ENCODE peak calls at places on chromosomes 16 and 17, in seven cellular contexts. One of them, this sample, is unnamed.

GRCh38 chr16:67022531-67023214 is 6.3 kb upstream of the CBFB start:
- DNase-seq in cardiac muscle cell: no peak
- DNase-seq in endodermal cell: no peak
- DNase-seq in IMR-90: no peak
- DNase-seq in AG04450: no peak
- DNase-seq in dorsolateral prefrontal cortex: no peak
- DNase-seq in aorta: no peak
- DNase-seq in this sample: no peak

GRCh38 chr17:57424777-57425188 is 168.5 kb downstream of the MSI2 start:
- DNase-seq in cardiac muscle cell: peak
- DNase-seq in endodermal cell: peak
- DNase-seq in IMR-90: peak
- DNase-seq in AG04450: no peak
- DNase-seq in dorsolateral prefrontal cortex: no peak
- DNase-seq in aorta: no peak
- DNase-seq in this sample: no peak

GRCh38 chr16:67246081-67246944 is 968 bp downstream of the FHOD1 start:
- DNase-seq in cardiac muscle cell: peak
- DNase-seq in endodermal cell: peak
- DNase-seq in IMR-90: peak
- DNase-seq in AG04450: peak
- DNase-seq in dorsolateral prefrontal cortex: peak
- DNase-seq in aorta: peak
- DNase-seq in this sample: peak

GRCh38 chr16:86243571-86244154 is 266.7 kb upstream of the FOXF1 start:
- DNase-seq in cardiac muscle cell: no peak
- DNase-seq in endodermal cell: no peak
- DNase-seq in IMR-90: no peak
- DNase-seq in AG04450: no peak
- DNase-seq in dorsolateral prefrontal cortex: no peak
- DNase-seq in aorta: no peak
- DNase-seq in this sample: no peak

GRCh38 chr17:48555616-48556533 is 11.0 kb upstream of the HOXB2 start:
- DNase-seq in cardiac muscle cell: peak
- DNase-seq in endodermal cell: peak
- DNase-seq in IMR-90: peak
- DNase-seq in AG04450: no peak
- DNase-seq in dorsolateral prefrontal cortex: no peak
- DNase-seq in aorta: no peak
- DNase-seq in this sample: no peak

GRCh38 chr16:70699696-70700095 is 13.8 kb upstream of the MTSS2 start:
- DNase-seq in cardiac muscle cell: no peak
- DNase-seq in endodermal cell: no peak
- DNase-seq in IMR-90: no peak
- DNase-seq in AG04450: no peak
- DNase-seq in dorsolateral prefrontal cortex: no peak
- DNase-seq in aorta: no peak
- DNase-seq in this sample: no peak

GRCh38 chr16:72072514-72073342 is 9.7 kb downstream of the HPR start:
- DNase-seq in cardiac muscle cell: peak
- DNase-seq in endodermal cell: peak
- DNase-seq in IMR-90: no peak
- DNase-seq in AG04450: no peak
- DNase-seq in dorsolateral prefrontal cortex: no peak
- DNase-seq in aorta: no peak
- DNase-seq in this sample: peak

GRCh38 chr17:28871056-28871579 is 16.3 kb downstream of the ERAL1 start:
- DNase-seq in cardiac muscle cell: no peak
- DNase-seq in endodermal cell: no peak
- DNase-seq in IMR-90: no peak
- DNase-seq in AG04450: no peak
- DNase-seq in dorsolateral prefrontal cortex: no peak
- DNase-seq in aorta: no peak
- DNase-seq in this sample: no peak

GRCh38 chr16:83701494-83701893 is 106.3 kb upstream of the HSBP1 start:
- DNase-seq in cardiac muscle cell: peak
- DNase-seq in endodermal cell: peak
- DNase-seq in IMR-90: peak
- DNase-seq in AG04450: peak
- DNase-seq in dorsolateral prefrontal cortex: no peak
- DNase-seq in aorta: no peak
- DNase-seq in this sample: peak

GRCh38 chr17:8593830-8594229 is 36.7 kb downstream of the MYH10 start:
- DNase-seq in cardiac muscle cell: no peak
- DNase-seq in endodermal cell: no peak
- DNase-seq in IMR-90: no peak
- DNase-seq in AG04450: no peak
- DNase-seq in dorsolateral prefrontal cortex: no peak
- DNase-seq in aorta: no peak
- DNase-seq in this sample: no peak

GRCh38 chr16:65446441-65446840 is 324.6 kb upstream of the CDH11 start:
- DNase-seq in cardiac muscle cell: no peak
- DNase-seq in endodermal cell: no peak
- DNase-seq in IMR-90: no peak
- DNase-seq in AG04450: no peak
- DNase-seq in dorsolateral prefrontal cortex: no peak
- DNase-seq in aorta: no peak
- DNase-seq in this sample: no peak

GRCh38 chr16:65445313-65446260 is 323.7 kb upstream of the CDH11 start:
- DNase-seq in cardiac muscle cell: peak
- DNase-seq in endodermal cell: no peak
- DNase-seq in IMR-90: no peak
- DNase-seq in AG04450: no peak
- DNase-seq in dorsolateral prefrontal cortex: no peak
- DNase-seq in aorta: no peak
- DNase-seq in this sample: no peak

GRCh38 chr16:65453646-65454045 is 331.8 kb upstream of the CDH11 start:
- DNase-seq in cardiac muscle cell: no peak
- DNase-seq in endodermal cell: no peak
- DNase-seq in IMR-90: no peak
- DNase-seq in AG04450: no peak
- DNase-seq in dorsolateral prefrontal cortex: no peak
- DNase-seq in aorta: no peak
- DNase-seq in this sample: no peak

GRCh38 chr16:65449526-65449925 is 327.7 kb upstream of the CDH11 start:
- DNase-seq in cardiac muscle cell: no peak
- DNase-seq in endodermal cell: no peak
- DNase-seq in IMR-90: no peak
- DNase-seq in AG04450: no peak
- DNase-seq in dorsolateral prefrontal cortex: no peak
- DNase-seq in aorta: no peak
- DNase-seq in this sample: no peak
- H3K4me3 ChIP-seq in cardiac muscle cell: no peak
- H3K4me3 ChIP-seq in endodermal cell: no peak
- H3K4me3 ChIP-seq in IMR-90: no peak
- H3K4me3 ChIP-seq in AG04450: no peak
- H3K4me3 ChIP-seq in dorsolateral prefrontal cortex: no peak
- H3K4me3 ChIP-seq in aorta: no peak
- H3K4me3 ChIP-seq in this sample: no peak

GRCh38 chr17:73471924-73472323 is 160.1 kb upstream of the CDC42EP4 start:
- DNase-seq in cardiac muscle cell: no peak
- DNase-seq in endodermal cell: no peak
- DNase-seq in IMR-90: no peak
- DNase-seq in AG04450: no peak
- DNase-seq in dorsolateral prefrontal cortex: no peak
- DNase-seq in aorta: no peak
- DNase-seq in this sample: no peak

GRCh38 chr17:73478768-73479424 is 165.3 kb downstream of the SDK2 start:
- DNase-seq in cardiac muscle cell: no peak
- DNase-seq in endodermal cell: peak
- DNase-seq in IMR-90: no peak
- DNase-seq in AG04450: no peak
- DNase-seq in dorsolateral prefrontal cortex: no peak
- DNase-seq in aorta: no peak
- DNase-seq in this sample: no peak

GRCh38 chr17:73470369-73470768 is 158.6 kb upstream of the CDC42EP4 start:
- DNase-seq in cardiac muscle cell: no peak
- DNase-seq in endodermal cell: no peak
- DNase-seq in IMR-90: no peak
- DNase-seq in AG04450: no peak
- DNase-seq in dorsolateral prefrontal cortex: no peak
- DNase-seq in aorta: no peak
- DNase-seq in this sample: no peak

GRCh38 chr17:73476890-73477350 is 165.1 kb upstream of the CDC42EP4 start:
- DNase-seq in cardiac muscle cell: no peak
- DNase-seq in endodermal cell: peak
- DNase-seq in IMR-90: no peak
- DNase-seq in AG04450: no peak
- DNase-seq in dorsolateral prefrontal cortex: no peak
- DNase-seq in aorta: no peak
- DNase-seq in this sample: no peak

GRCh38 chr17:73474370-73474988 is 162.7 kb upstream of the CDC42EP4 start:
- DNase-seq in cardiac muscle cell: peak
- DNase-seq in endodermal cell: no peak
- DNase-seq in IMR-90: peak
- DNase-seq in AG04450: no peak
- DNase-seq in dorsolateral prefrontal cortex: no peak
- DNase-seq in aorta: peak
- DNase-seq in this sample: peak
- H3K4me3 ChIP-seq in cardiac muscle cell: no peak
- H3K4me3 ChIP-seq in endodermal cell: no peak
- H3K4me3 ChIP-seq in IMR-90: no peak
- H3K4me3 ChIP-seq in AG04450: no peak
- H3K4me3 ChIP-seq in dorsolateral prefrontal cortex: no peak
- H3K4me3 ChIP-seq in aorta: no peak
- H3K4me3 ChIP-seq in this sample: no peak

DNA sequence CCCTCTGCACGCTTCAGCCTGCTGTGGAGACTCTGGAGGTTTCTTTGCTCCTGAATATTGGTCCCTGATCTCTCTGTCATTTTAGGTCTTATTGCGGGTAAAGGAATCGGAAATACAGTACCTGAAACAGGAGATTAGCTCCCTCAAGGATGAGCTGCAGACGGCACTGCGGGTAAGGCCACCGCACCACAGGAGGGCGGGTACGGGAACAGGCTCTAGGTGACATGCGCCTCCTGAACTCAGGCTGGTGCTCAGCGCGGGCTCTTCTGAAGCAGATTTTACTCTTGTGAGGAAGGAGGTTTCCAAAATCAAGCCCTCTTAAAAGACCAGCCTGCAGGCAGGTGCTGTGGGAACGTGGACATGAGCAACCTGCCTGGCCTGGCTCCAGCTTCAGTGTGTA is 29.8 kb downstream of the PLD6 start:
- DNase-seq in cardiac muscle cell: no peak
- DNase-seq in endodermal cell: no peak
- DNase-seq in IMR-90: no peak
- DNase-seq in AG04450: no peak
- DNase-seq in dorsolateral prefrontal cortex: no peak
- DNase-seq in aorta: no peak
- DNase-seq in this sample: no peak
- H3K4me3 ChIP-seq in cardiac muscle cell: no peak
- H3K4me3 ChIP-seq in endodermal cell: no peak
- H3K4me3 ChIP-seq in IMR-90: no peak
- H3K4me3 ChIP-seq in AG04450: no peak
- H3K4me3 ChIP-seq in dorsolateral prefrontal cortex: no peak
- H3K4me3 ChIP-seq in aorta: no peak
- H3K4me3 ChIP-seq in this sample: no peak

GRCh38 chr17:38797091-38797490 is 2.3 kb downstream of the PIP4K2B start:
- DNase-seq in cardiac muscle cell: peak
- DNase-seq in endodermal cell: no peak
- DNase-seq in IMR-90: peak
- DNase-seq in AG04450: no peak
- DNase-seq in dorsolateral prefrontal cortex: no peak
- DNase-seq in aorta: no peak
- DNase-seq in this sample: peak
- H3K4me3 ChIP-seq in cardiac muscle cell: no peak
- H3K4me3 ChIP-seq in endodermal cell: peak
- H3K4me3 ChIP-seq in IMR-90: no peak
- H3K4me3 ChIP-seq in AG04450: peak
- H3K4me3 ChIP-seq in dorsolateral prefrontal cortex: peak
- H3K4me3 ChIP-seq in aorta: no peak
- H3K4me3 ChIP-seq in this sample: peak

GRCh38 chr16:52547834-52548215 is 882 bp upstream of the TOX3 start:
- DNase-seq in cardiac muscle cell: no peak
- DNase-seq in endodermal cell: no peak
- DNase-seq in IMR-90: no peak
- DNase-seq in AG04450: no peak
- DNase-seq in dorsolateral prefrontal cortex: no peak
- DNase-seq in aorta: no peak
- DNase-seq in this sample: no peak
- H3K4me3 ChIP-seq in cardiac muscle cell: no peak
- H3K4me3 ChIP-seq in endodermal cell: peak
- H3K4me3 ChIP-seq in IMR-90: no peak
- H3K4me3 ChIP-seq in AG04450: no peak
- H3K4me3 ChIP-seq in dorsolateral prefrontal cortex: peak
- H3K4me3 ChIP-seq in aorta: no peak
- H3K4me3 ChIP-seq in this sample: no peak